ENCODE peak calls at places on chromosome 3, in nine cellular contexts. A, C, W, T, M, E, P, Q and K are unnamed samples. For H3K27me3, the result is how much of the 10 kb centered on the place peaks cover.

GRCh38 chr3:10672422-10672821 is 143.6 kb upstream of the SLC6A11 start:
- DNase-seq in A (peak), C (no peak), W (no peak), T (no peak), M (no peak), E (no peak), P (no peak), Q (no peak), K (no peak)

GRCh38 chr3:77329161-77329560 is 289.3 kb downstream of the ROBO2 start:
- DNase-seq in A (no peak), C (no peak), W (no peak), T (no peak), M (no peak), E (no peak), P (no peak), Q (no peak), K (no peak)

GRCh38 chr3:125386811-125387210 is 11.7 kb upstream of the ZNF148 start:
- DNase-seq in A (no peak), C (no peak), W (no peak), T (peak), M (no peak), E (no peak), P (no peak), Q (no peak), K (no peak)

GRCh38 chr3:194268659-194269487 is 82.3 kb downstream of the CPN2 start:
- DNase-seq in A (no peak), C (no peak), W (no peak), T (no peak), M (no peak), E (no peak), P (no peak), Q (no peak), K (no peak)

GRCh38 chr3:179348325-179349013 is 960 bp downstream of the MFN1 start:
- DNase-seq in A (no peak), C (peak), W (no peak), T (no peak), M (no peak), E (no peak), P (no peak), Q (no peak), K (no peak)

GRCh38 chr3:44883999-44884431 is 9.6 kb downstream of the TGM4 start:
- DNase-seq in A (no peak), C (peak), W (no peak), T (peak), M (no peak), E (no peak), P (no peak), Q (no peak), K (no peak)

GRCh38 chr3:100928638-100929428 is 64.4 kb downstream of the ABI3BP start:
- DNase-seq in A (no peak), C (peak), W (no peak), T (peak), M (no peak), E (no peak), P (no peak), Q (no peak), K (no peak)

GRCh38 chr3:157099337-157100078 is 60.4 kb downstream of the CCNL1 start:
- DNase-seq in A (no peak), C (peak), W (no peak), T (peak), M (no peak), E (no peak), P (no peak), Q (no peak), K (no peak)

GRCh38 chr3:150146891-150147761 is 176.4 kb upstream of the PFN2 start:
- DNase-seq in A (peak), C (peak), W (no peak), T (peak), M (no peak), E (no peak), P (peak), Q (peak), K (no peak)

GRCh38 chr3:146465713-146466465 is 3.5 kb downstream of the PLSCR2 start:
- DNase-seq in A (no peak), C (no peak), W (no peak), T (no peak), M (peak), E (no peak), P (no peak), Q (no peak), K (no peak)

GRCh38 chr3:87120850-87121249 is 106.3 kb upstream of the CHMP2B start:
- DNase-seq in A (no peak), C (no peak), W (peak), T (no peak), M (no peak), E (no peak), P (no peak), Q (no peak), K (no peak)

GRCh38 chr3:101865751-101866509 is 16.6 kb downstream of the NFKBIZ start:
- DNase-seq in A (no peak), C (no peak), W (peak), T (no peak), M (no peak), E (no peak), P (no peak), Q (no peak), K (no peak)

GRCh38 chr3:61668317-61668864 is 107.0 kb downstream of the PTPRG start:
- DNase-seq in A (no peak), C (no peak), W (no peak), T (no peak), M (no peak), E (no peak), P (no peak), Q (no peak), K (no peak)

GRCh38 chr3:53295410-53295809 is 39.6 kb upstream of the TKT start:
- DNase-seq in A (no peak), C (no peak), W (no peak), T (no peak), M (no peak), E (no peak), P (no peak), Q (no peak), K (no peak)

GRCh38 chr3:69710153-69710977 is 28.9 kb upstream of the MITF start:
- DNase-seq in A (no peak), C (no peak), W (no peak), T (peak), M (no peak), E (no peak), P (no peak), Q (no peak), K (no peak)

GRCh38 chr3:59408047-59408624 is 358.3 kb upstream of the CFAP20DC start:
- DNase-seq in A (no peak), C (no peak), W (no peak), T (no peak), M (no peak), E (no peak), P (no peak), Q (no peak), K (no peak)

DNA sequence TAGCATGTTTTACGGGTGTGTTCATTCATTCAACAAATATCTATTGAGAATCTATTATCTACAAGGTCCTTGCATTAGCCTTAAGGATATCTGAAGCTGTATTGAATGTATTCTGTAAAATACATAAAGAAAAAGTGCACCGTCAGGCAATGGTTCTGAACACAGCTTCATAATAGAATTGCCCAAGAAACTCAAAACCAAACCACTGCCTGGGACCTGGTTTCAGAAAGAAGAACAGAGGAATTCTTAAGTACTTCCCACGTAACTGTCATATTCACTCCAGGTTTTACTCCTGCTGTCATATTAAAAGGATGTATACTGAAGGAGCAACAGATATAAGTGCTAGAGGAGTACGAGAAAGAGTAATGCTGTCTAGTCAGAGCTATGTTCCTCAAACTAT is 115.9 kb downstream of the FGF12 start:
- DNase-seq in A (no peak), C (no peak), W (no peak), T (no peak), M (no peak), E (no peak), P (no peak), Q (no peak), K (no peak)
- H3K27me3 ChIP-seq in A (under half), C (under half), W (under half), T (under half), M (under half), E (under half), P (under half), Q (under half), K (under half)

DNA sequence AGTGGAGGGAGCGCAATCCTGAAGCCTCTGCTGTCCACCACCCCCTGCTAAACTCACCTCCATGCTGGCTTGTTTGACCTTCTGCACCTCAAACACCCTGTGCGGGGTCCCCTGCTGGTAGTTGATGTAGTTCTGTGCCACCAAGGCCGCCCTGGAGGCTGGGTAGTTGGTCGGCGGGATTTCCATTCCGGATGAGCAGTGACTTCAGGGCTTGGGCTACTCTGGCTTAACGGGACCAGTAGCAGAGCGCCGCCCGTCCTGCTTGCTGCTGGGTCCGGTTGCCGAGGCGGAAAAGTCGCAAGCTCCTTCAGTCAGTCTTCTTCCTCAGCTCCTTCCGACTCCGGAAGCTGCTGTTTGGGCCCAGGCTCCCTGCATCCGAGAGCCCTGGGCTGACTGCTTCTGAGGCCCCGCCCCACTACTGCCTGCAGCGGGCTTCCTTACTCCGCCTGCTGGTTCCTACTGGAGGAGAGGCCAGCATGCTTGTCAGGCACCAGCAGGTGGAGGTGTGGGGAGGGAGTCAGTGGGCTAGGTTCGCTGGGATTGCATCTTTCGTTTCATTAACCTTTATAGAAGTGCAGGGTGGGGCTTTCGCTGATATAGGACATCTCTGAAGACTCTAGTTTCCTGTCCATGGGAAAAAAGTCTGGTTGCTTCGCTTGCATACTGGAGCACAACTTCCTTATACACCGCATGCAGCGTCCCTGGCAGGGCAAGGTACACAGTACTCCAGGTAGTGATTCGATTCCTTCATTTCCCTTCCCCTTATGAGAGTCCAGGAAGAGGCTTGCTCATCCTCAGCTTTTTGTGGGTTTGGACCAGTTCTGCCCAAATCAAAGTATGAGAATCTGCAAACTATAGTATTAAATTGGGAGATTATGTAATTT is at the start of gene LXN:
- DNase-seq in A (peak), C (peak), W (peak), T (peak), M (peak), E (peak), P (peak), Q (peak), K (peak)
- H3K4me3 ChIP-seq in A (peak), C (peak), W (peak), T (peak), M (peak), E (peak), P (peak), Q (peak), K (no peak)

DNA sequence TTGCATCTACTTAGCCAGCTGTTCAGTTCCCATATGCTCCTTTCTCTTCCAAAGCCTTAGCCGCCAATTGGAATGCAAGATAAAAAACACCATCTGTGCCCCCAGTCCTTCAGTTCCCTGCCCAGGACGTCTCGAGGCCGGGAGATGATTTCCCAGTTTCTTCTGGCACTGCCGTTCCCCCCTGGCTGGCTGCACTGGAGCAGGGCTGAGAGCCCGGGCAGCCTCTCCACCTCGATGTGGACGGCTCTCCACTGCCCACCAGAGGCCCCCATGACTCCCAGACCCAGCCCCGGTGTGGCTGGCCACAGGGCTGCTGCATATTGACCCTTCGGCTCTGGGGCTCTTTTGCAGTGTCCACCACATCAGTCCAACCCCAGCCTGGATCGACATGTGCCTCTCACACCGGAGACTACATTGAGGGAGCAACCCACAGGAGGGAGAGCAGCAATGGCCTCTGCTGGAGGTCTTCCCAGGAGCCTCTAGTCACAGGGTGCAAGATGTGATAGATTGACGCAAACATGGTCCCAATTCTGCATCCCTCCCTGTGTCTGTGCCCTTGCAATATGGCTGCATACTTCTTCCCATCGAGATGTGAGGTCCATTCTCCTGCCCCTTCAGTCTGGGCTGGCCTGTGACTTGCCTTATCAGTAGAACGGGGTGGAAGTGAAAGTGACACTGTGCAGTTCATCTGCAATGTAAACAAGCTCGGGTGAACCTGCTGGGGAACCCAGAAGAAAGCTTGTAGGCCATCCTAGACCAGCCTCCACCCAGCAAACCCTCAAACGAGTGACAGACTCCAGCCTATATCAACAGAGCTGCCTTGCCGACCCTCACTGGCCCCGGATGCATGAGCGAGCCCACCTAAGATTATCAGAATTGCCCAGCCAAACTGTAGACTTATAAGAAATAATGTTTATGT is 52.4 kb upstream of the PRR20G start:
- DNase-seq in A (no peak), C (no peak), W (peak), T (no peak), M (no peak), E (no peak), P (no peak), Q (peak), K (no peak)
- H3K27me3 ChIP-seq in A (under half), C (under half), W (under half), T (under half), M (under half), E (under half), P (under half), Q (under half), K (under half)

GRCh38 chr3:48625600-48625999 is 4.0 kb upstream of the TMEM89 start:
- DNase-seq in A (no peak), C (no peak), W (no peak), T (no peak), M (no peak), E (no peak), P (no peak), Q (no peak), K (no peak)

GRCh38 chr3:48621461-48621869 is at the start of gene TMEM89:
- DNase-seq in A (no peak), C (no peak), W (no peak), T (no peak), M (no peak), E (no peak), P (no peak), Q (no peak), K (no peak)

GRCh38 chr3:48624767-48625166 is 3.2 kb upstream of the TMEM89 start:
- DNase-seq in A (no peak), C (no peak), W (no peak), T (no peak), M (no peak), E (no peak), P (no peak), Q (no peak), K (no peak)

GRCh38 chr3:48619541-48620524 is 1.7 kb downstream of the TMEM89 start:
- DNase-seq in A (no peak), C (no peak), W (no peak), T (no peak), M (no peak), E (no peak), P (no peak), Q (no peak), K (no peak)

DNA sequence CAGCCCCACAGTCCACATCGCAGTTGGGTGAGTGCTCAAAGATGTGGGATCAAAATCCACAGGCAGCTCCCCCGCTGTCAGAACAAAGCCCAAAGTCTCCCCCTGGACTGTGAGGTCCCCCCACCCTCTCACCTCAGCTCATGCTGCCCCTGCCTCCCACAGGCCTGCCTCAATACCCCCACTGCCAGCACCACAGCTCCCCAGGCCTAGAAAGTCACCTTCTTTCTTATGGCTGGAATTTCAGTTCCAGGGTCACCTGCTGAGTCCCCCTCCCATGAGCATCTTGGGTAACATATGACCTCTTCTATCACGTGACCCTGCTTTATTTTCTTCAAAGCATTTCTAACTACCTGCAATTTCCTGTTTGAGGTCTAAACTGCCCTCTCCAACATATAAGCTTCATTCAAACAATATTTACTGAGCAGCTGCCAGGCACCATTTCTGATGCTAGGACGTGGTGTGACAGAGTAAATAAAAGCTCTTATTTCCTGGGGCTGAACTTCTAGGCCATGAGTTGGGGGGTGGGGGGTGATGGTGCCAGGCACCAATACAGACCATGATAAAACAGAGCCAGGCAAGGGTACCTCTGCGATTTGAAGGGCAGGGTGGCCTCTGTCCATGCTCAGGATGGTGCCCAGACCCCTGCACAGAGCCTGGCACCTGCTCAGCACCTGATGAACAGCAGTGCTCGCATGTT is 2.4 kb upstream of the TMEM89 start:
- DNase-seq in A (no peak), C (no peak), W (peak), T (no peak), M (no peak), E (no peak), P (no peak), Q (no peak), K (no peak)
- H3K4me3 ChIP-seq in A (no peak), C (no peak), W (no peak), T (no peak), M (no peak), E (no peak), P (no peak), Q (no peak), K (no peak)

GRCh38 chr3:158165730-158166129 is 55.8 kb downstream of the RSRC1 start:
- DNase-seq in A (no peak), C (no peak), W (no peak), T (peak), M (no peak), E (no peak), P (no peak), Q (no peak), K (no peak)

GRCh38 chr3:158159714-158160113 is 49.8 kb downstream of the RSRC1 start:
- DNase-seq in A (no peak), C (no peak), W (no peak), T (peak), M (no peak), E (no peak), P (no peak), Q (no peak), K (no peak)

GRCh38 chr3:158166223-158166622 is 56.3 kb downstream of the RSRC1 start:
- DNase-seq in A (no peak), C (no peak), W (no peak), T (no peak), M (no peak), E (no peak), P (no peak), Q (no peak), K (no peak)

GRCh38 chr3:158158969-158159368 is 49.1 kb downstream of the RSRC1 start:
- DNase-seq in A (no peak), C (no peak), W (no peak), T (no peak), M (no peak), E (no peak), P (no peak), Q (no peak), K (no peak)

DNA sequence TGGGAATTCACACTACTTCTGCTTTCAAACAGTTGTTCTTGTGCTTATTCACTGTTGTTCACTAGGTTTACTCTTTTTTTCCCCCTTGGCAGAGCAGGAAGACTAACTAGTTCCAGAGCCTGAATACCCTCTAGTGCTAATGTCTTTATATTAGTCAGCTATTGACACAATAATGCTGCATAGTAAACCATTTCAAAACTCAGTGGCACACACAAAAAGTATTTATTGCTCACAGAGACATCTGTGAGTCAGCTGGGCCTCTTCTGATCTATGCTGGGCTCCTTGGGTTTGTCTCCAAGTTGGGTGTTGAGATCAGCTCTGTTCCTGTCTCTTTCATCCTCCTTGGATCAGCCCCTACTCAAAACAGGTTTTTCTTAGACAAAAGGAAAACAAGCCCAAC is 51.1 kb downstream of the RSRC1 start:
- DNase-seq in A (no peak), C (peak), W (no peak), T (peak), M (no peak), E (no peak), P (no peak), Q (no peak), K (no peak)
- H3K27me3 ChIP-seq in A (under half), C (under half), W (under half), T (under half), M (under half), E (under half), P (under half), Q (under half), K (under half)